ENCODE peak calls at places on chromosomes 5 and 9, in nine cellular contexts. One of them, this sample, is unnamed.

GRCh38 chr9:132739705-132740310 is 69.5 kb downstream of the GTF3C4 start:
- DNase-seq in heart left ventricle: no peak
- DNase-seq in body of pancreas: no peak
- DNase-seq in Peyer's patch: no peak
- DNase-seq in uterus: no peak
- DNase-seq in IMR-90: no peak
- DNase-seq in A549: no peak
- DNase-seq in adrenal gland: no peak
- DNase-seq in transverse colon: peak
- DNase-seq in this sample: no peak

GRCh38 chr5:140590861-140591260 is 26.2 kb downstream of the SLC35A4 start:
- DNase-seq in adrenal gland: no peak
- DNase-seq in body of pancreas: no peak
- DNase-seq in heart left ventricle: no peak
- DNase-seq in Peyer's patch: no peak
- DNase-seq in transverse colon: no peak
- DNase-seq in IMR-90: no peak
- DNase-seq in uterus: no peak
- DNase-seq in A549: no peak
- DNase-seq in this sample: no peak

GRCh38 chr5:101143526-101143925 is 240.4 kb upstream of the ST8SIA4 start:
- DNase-seq in IMR-90: no peak
- DNase-seq in A549: no peak
- DNase-seq in transverse colon: no peak
- DNase-seq in Peyer's patch: no peak
- DNase-seq in uterus: no peak
- DNase-seq in body of pancreas: no peak
- DNase-seq in heart left ventricle: no peak
- DNase-seq in adrenal gland: no peak
- DNase-seq in this sample: no peak

GRCh38 chr5:168300377-168301182 is 9.1 kb downstream of the WWC1 start:
- DNase-seq in adrenal gland: no peak
- DNase-seq in Peyer's patch: no peak
- DNase-seq in uterus: no peak
- DNase-seq in body of pancreas: peak
- DNase-seq in transverse colon: no peak
- DNase-seq in IMR-90: no peak
- DNase-seq in A549: no peak
- DNase-seq in heart left ventricle: no peak
- DNase-seq in this sample: no peak

GRCh38 chr5:143678148-143678906 is 133.6 kb upstream of the HMHB1 start:
- DNase-seq in IMR-90: no peak
- DNase-seq in transverse colon: no peak
- DNase-seq in A549: no peak
- DNase-seq in Peyer's patch: no peak
- DNase-seq in adrenal gland: no peak
- DNase-seq in uterus: no peak
- DNase-seq in body of pancreas: no peak
- DNase-seq in heart left ventricle: no peak
- DNase-seq in this sample: no peak

GRCh38 chr5:108727154-108727638 is 20.5 kb upstream of the FER start:
- DNase-seq in body of pancreas: peak
- DNase-seq in transverse colon: peak
- DNase-seq in Peyer's patch: no peak
- DNase-seq in uterus: peak
- DNase-seq in adrenal gland: peak
- DNase-seq in heart left ventricle: peak
- DNase-seq in IMR-90: peak
- DNase-seq in A549: no peak
- DNase-seq in this sample: peak

GRCh38 chr5:534743-535671 is 10.8 kb upstream of the SLC9A3 start:
- DNase-seq in A549: no peak
- DNase-seq in heart left ventricle: no peak
- DNase-seq in uterus: no peak
- DNase-seq in IMR-90: no peak
- DNase-seq in body of pancreas: no peak
- DNase-seq in Peyer's patch: no peak
- DNase-seq in transverse colon: no peak
- DNase-seq in adrenal gland: no peak
- DNase-seq in this sample: no peak

GRCh38 chr5:124301850-124302249 is 444.6 kb downstream of the ZNF608 start:
- DNase-seq in heart left ventricle: no peak
- DNase-seq in adrenal gland: no peak
- DNase-seq in A549: no peak
- DNase-seq in IMR-90: peak
- DNase-seq in Peyer's patch: no peak
- DNase-seq in transverse colon: no peak
- DNase-seq in body of pancreas: no peak
- DNase-seq in uterus: no peak
- DNase-seq in this sample: no peak

GRCh38 chr5:152329191-152329590 is 75.9 kb downstream of the NMUR2 start:
- DNase-seq in A549: no peak
- DNase-seq in heart left ventricle: no peak
- DNase-seq in body of pancreas: no peak
- DNase-seq in IMR-90: no peak
- DNase-seq in uterus: no peak
- DNase-seq in transverse colon: no peak
- DNase-seq in Peyer's patch: no peak
- DNase-seq in adrenal gland: no peak
- DNase-seq in this sample: no peak

GRCh38 chr5:159969966-159970365 is 39.0 kb upstream of the TTC1 start:
- DNase-seq in heart left ventricle: no peak
- DNase-seq in IMR-90: no peak
- DNase-seq in uterus: no peak
- DNase-seq in adrenal gland: no peak
- DNase-seq in A549: no peak
- DNase-seq in transverse colon: no peak
- DNase-seq in Peyer's patch: no peak
- DNase-seq in body of pancreas: no peak
- DNase-seq in this sample: no peak

GRCh38 chr9:70405808-70406445 is 8.5 kb downstream of the KLF9 start:
- DNase-seq in heart left ventricle: no peak
- DNase-seq in Peyer's patch: no peak
- DNase-seq in uterus: no peak
- DNase-seq in body of pancreas: no peak
- DNase-seq in transverse colon: peak
- DNase-seq in IMR-90: no peak
- DNase-seq in adrenal gland: no peak
- DNase-seq in A549: no peak
- DNase-seq in this sample: no peak

GRCh38 chr9:115595951-115596742 is 478.2 kb upstream of the TNC start:
- DNase-seq in body of pancreas: no peak
- DNase-seq in adrenal gland: no peak
- DNase-seq in Peyer's patch: no peak
- DNase-seq in IMR-90: peak
- DNase-seq in transverse colon: no peak
- DNase-seq in heart left ventricle: no peak
- DNase-seq in A549: peak
- DNase-seq in uterus: no peak
- DNase-seq in this sample: no peak

GRCh38 chr9:107931071-107931715 is 441.6 kb upstream of the KLF4 start:
- DNase-seq in heart left ventricle: no peak
- DNase-seq in Peyer's patch: no peak
- DNase-seq in uterus: no peak
- DNase-seq in IMR-90: no peak
- DNase-seq in body of pancreas: no peak
- DNase-seq in transverse colon: no peak
- DNase-seq in adrenal gland: no peak
- DNase-seq in A549: no peak
- DNase-seq in this sample: no peak
- TF ChIP-seq POLR2A in heart left ventricle: no peak
- TF ChIP-seq POLR2A in Peyer's patch: no peak
- TF ChIP-seq POLR2A in uterus: no peak
- TF ChIP-seq POLR2A in IMR-90: no peak
- TF ChIP-seq POLR2A in body of pancreas: no peak
- TF ChIP-seq POLR2A in transverse colon: no peak
- TF ChIP-seq POLR2A in adrenal gland: no peak
- TF ChIP-seq POLR2A in A549: no peak
- TF ChIP-seq POLR2A in this sample: no peak

DNA sequence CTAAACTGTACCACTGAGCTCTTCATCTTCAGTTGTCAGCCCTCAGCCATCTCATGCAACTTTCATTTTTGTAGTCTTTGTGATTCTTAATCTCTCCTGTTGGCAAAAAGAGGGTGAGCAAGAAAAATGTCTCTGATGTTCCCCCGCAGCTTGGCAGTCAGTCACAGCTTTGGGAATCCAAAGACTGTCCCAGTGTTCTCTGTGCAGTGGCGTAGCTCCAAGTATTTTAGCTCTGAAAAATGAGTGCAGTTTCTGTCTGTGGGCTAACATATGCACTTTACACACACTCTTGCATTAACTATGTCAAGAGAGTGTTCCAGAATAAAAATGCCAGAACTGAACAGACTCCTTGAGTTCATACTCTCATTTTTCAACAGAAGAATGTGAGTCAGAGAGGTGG is 372.1 kb downstream of the TMEM232 start:
- DNase-seq in transverse colon: no peak
- DNase-seq in adrenal gland: peak
- DNase-seq in Peyer's patch: no peak
- DNase-seq in body of pancreas: no peak
- DNase-seq in uterus: no peak
- DNase-seq in heart left ventricle: no peak
- DNase-seq in IMR-90: no peak
- DNase-seq in A549: no peak
- DNase-seq in this sample: no peak
- H3K27ac ChIP-seq in transverse colon: no peak
- H3K27ac ChIP-seq in adrenal gland: peak
- H3K27ac ChIP-seq in Peyer's patch: no peak
- H3K27ac ChIP-seq in body of pancreas: no peak
- H3K27ac ChIP-seq in uterus: no peak
- H3K27ac ChIP-seq in heart left ventricle: no peak
- H3K27ac ChIP-seq in IMR-90: no peak
- H3K27ac ChIP-seq in A549: no peak
- H3K27ac ChIP-seq in this sample: no peak

GRCh38 chr9:94853887-94854286 is 127.4 kb downstream of the AOPEP start:
- DNase-seq in IMR-90: peak
- DNase-seq in body of pancreas: no peak
- DNase-seq in transverse colon: no peak
- DNase-seq in uterus: no peak
- DNase-seq in A549: peak
- DNase-seq in heart left ventricle: no peak
- DNase-seq in Peyer's patch: no peak
- DNase-seq in adrenal gland: no peak
- DNase-seq in this sample: no peak
- TF ChIP-seq POLR2A in IMR-90: no peak
- TF ChIP-seq POLR2A in body of pancreas: no peak
- TF ChIP-seq POLR2A in transverse colon: no peak
- TF ChIP-seq POLR2A in uterus: no peak
- TF ChIP-seq POLR2A in A549: no peak
- TF ChIP-seq POLR2A in heart left ventricle: no peak
- TF ChIP-seq POLR2A in Peyer's patch: no peak
- TF ChIP-seq POLR2A in adrenal gland: no peak
- TF ChIP-seq POLR2A in this sample: no peak

GRCh38 chr9:125754096-125754495 is 6.9 kb downstream of the PBX3 start:
- DNase-seq in heart left ventricle: no peak
- DNase-seq in adrenal gland: no peak
- DNase-seq in Peyer's patch: no peak
- DNase-seq in A549: no peak
- DNase-seq in body of pancreas: no peak
- DNase-seq in transverse colon: no peak
- DNase-seq in IMR-90: no peak
- DNase-seq in uterus: no peak
- DNase-seq in this sample: no peak
- H3K27ac ChIP-seq in heart left ventricle: peak
- H3K27ac ChIP-seq in adrenal gland: no peak
- H3K27ac ChIP-seq in Peyer's patch: no peak
- H3K27ac ChIP-seq in A549: no peak
- H3K27ac ChIP-seq in body of pancreas: peak
- H3K27ac ChIP-seq in transverse colon: peak
- H3K27ac ChIP-seq in IMR-90: no peak
- H3K27ac ChIP-seq in uterus: no peak
- H3K27ac ChIP-seq in this sample: no peak

GRCh38 chr5:126527158-126527557 is 67.9 kb downstream of the ALDH7A1 start:
- DNase-seq in Peyer's patch: no peak
- DNase-seq in A549: no peak
- DNase-seq in body of pancreas: no peak
- DNase-seq in transverse colon: no peak
- DNase-seq in IMR-90: no peak
- DNase-seq in uterus: no peak
- DNase-seq in heart left ventricle: no peak
- DNase-seq in adrenal gland: no peak
- DNase-seq in this sample: no peak
- TF ChIP-seq POLR2A in Peyer's patch: no peak
- TF ChIP-seq POLR2A in A549: no peak
- TF ChIP-seq POLR2A in body of pancreas: no peak
- TF ChIP-seq POLR2A in transverse colon: no peak
- TF ChIP-seq POLR2A in IMR-90: no peak
- TF ChIP-seq POLR2A in uterus: no peak
- TF ChIP-seq POLR2A in heart left ventricle: no peak
- TF ChIP-seq POLR2A in adrenal gland: no peak
- TF ChIP-seq POLR2A in this sample: no peak

DNA sequence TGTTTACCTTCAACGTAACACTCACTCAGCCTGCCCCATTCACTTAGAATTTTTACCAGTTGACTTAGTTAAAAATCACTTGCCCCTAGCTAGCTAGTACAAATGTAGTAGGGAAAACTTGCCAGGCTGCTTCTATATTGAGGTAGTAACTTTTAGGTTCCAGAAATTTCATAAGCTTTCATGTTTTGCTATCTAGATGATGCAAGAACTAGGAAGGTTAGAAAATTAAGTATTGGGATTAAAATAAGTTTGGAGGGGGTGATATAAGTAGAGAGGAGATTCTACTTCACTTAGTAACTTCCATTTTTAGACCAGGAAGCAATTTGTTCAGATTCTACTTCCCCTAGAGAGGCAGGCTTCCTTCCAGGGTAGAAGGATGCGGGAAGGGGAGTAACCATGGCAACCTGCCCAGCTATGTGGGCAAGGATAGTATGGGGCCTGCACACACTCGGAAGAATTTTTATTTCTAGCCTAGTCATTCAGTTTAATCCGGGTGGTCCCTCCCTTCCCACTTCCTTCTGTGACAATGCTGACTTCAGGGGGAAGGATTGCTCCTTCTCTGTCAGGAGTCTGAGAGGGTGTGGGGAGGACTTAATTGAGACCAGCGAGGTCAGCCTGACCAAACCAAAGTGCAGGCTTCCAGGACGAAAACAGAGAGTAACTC is 4.2 kb downstream of the DAB2 start:
- DNase-seq in transverse colon: peak
- DNase-seq in IMR-90: peak
- DNase-seq in heart left ventricle: peak
- DNase-seq in body of pancreas: peak
- DNase-seq in adrenal gland: peak
- DNase-seq in Peyer's patch: no peak
- DNase-seq in A549: no peak
- DNase-seq in uterus: peak
- DNase-seq in this sample: peak
- H3K27ac ChIP-seq in transverse colon: peak
- H3K27ac ChIP-seq in IMR-90: peak
- H3K27ac ChIP-seq in heart left ventricle: peak
- H3K27ac ChIP-seq in body of pancreas: peak
- H3K27ac ChIP-seq in adrenal gland: peak
- H3K27ac ChIP-seq in Peyer's patch: peak
- H3K27ac ChIP-seq in A549: no peak
- H3K27ac ChIP-seq in uterus: peak
- H3K27ac ChIP-seq in this sample: no peak

DNA sequence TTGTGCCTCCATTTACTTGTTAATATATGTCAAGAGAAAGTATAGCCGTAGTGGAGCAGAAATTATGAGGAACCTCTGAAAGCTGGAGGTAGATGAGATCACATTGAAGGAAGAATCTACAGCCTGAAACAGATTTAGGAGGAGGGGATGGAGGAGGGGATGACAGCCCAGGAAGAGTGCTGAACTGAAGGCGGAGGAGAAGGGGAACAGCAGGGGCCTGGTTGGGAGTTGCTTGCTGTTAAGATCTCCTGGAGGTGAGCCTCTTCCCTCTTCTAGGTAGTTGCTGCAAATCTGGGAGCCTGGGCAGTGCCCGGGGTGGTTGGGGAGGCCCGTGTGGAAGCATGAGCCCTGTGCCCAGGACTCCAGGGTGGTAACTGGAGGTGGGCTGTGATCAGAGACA is 111.8 kb upstream of the SEMA6A start:
- DNase-seq in IMR-90: no peak
- DNase-seq in transverse colon: no peak
- DNase-seq in uterus: no peak
- DNase-seq in adrenal gland: no peak
- DNase-seq in Peyer's patch: no peak
- DNase-seq in body of pancreas: no peak
- DNase-seq in A549: no peak
- DNase-seq in heart left ventricle: no peak
- DNase-seq in this sample: no peak
- TF ChIP-seq POLR2A in IMR-90: no peak
- TF ChIP-seq POLR2A in transverse colon: no peak
- TF ChIP-seq POLR2A in uterus: no peak
- TF ChIP-seq POLR2A in adrenal gland: no peak
- TF ChIP-seq POLR2A in Peyer's patch: no peak
- TF ChIP-seq POLR2A in body of pancreas: no peak
- TF ChIP-seq POLR2A in A549: no peak
- TF ChIP-seq POLR2A in heart left ventricle: no peak
- TF ChIP-seq POLR2A in this sample: no peak

This sample was measured in ovary.